ENCODE peak calls at places on chromosomes 11 and 22, in eight cellular contexts. Z, L, O, C, U, F, B and W are unnamed samples.

GRCh38 chr22:33922268-33922667 is 2.0 kb upstream of the LARGE1 start:
- DNase-seq in Z (peak; percentile 72), U (no peak), B (no peak), C (peak; percentile 63), F (peak; percentile 21), O (peak; percentile 34), L (peak; percentile 21), W (peak; percentile 30)

GRCh38 chr22:48396785-48397530 is 1430.7 kb downstream of the BRD1 start:
- DNase-seq in L (no peak), F (no peak), Z (no peak), O (no peak), C (no peak), B (no peak), U (no peak), W (no peak)

GRCh38 chr11:47617417-47617809 is 23.2 kb upstream of the C1QTNF4 start:
- DNase-seq in B (no peak), Z (no peak), L (no peak), O (peak; percentile 85), C (peak; percentile 79), F (peak; percentile 39), U (no peak), W (no peak)

GRCh38 chr22:48332438-48333322 is 1495.0 kb downstream of the BRD1 start:
- DNase-seq in Z (no peak), B (no peak), F (no peak), U (no peak), L (no peak), O (no peak), C (no peak), W (peak; percentile 44)

GRCh38 chr11:75337195-75337654 is 14.2 kb downstream of the ARRB1 start:
- DNase-seq in F (peak; percentile 33), L (no peak), B (peak; percentile 71), Z (no peak), O (peak; percentile 60), U (no peak), C (peak; percentile 90), W (no peak)

GRCh38 chr11:130190371-130190881 is 30.8 kb downstream of the ST14 start:
- DNase-seq in B (no peak), O (no peak), L (no peak), Z (no peak), F (no peak), C (no peak), U (no peak), W (no peak)

GRCh38 chr11:1733009-1733715 is 17.2 kb downstream of the IFITM10 start:
- DNase-seq in C (no peak), L (no peak), Z (no peak), F (no peak), U (no peak), B (no peak), O (no peak), W (no peak)

GRCh38 chr11:64954201-64954600 is 17.7 kb downstream of the MAJIN start:
- DNase-seq in B (no peak), F (no peak), L (no peak), Z (no peak), U (no peak), O (no peak), C (no peak), W (no peak)

GRCh38 chr11:429391-429790 is 12.4 kb downstream of the ANO9 start:
- DNase-seq in L (no peak), U (no peak), F (no peak), B (no peak), C (no peak), O (no peak), Z (no peak), W (peak; percentile 67)

GRCh38 chr11:76801736-76802135 is 18.6 kb downstream of the TSKU start:
- DNase-seq in B (no peak), Z (no peak), U (no peak), C (peak; percentile 85), F (no peak), L (no peak), O (peak; percentile 59), W (no peak)

GRCh38 chr11:57792870-57793269 is 31.3 kb downstream of the CTNND1 start:
- DNase-seq in F (no peak), C (peak; percentile 33), U (no peak), Z (no peak), L (no peak), B (no peak), O (no peak), W (no peak)

GRCh38 chr11:43786016-43786415 is 94.6 kb upstream of the ALKBH3 start:
- DNase-seq in U (no peak), O (no peak), L (no peak), F (no peak), B (no peak), Z (no peak), C (no peak), W (no peak)

GRCh38 chr11:72239849-72240460 is 4.0 kb downstream of the PHOX2A start:
- DNase-seq in F (no peak), Z (peak; percentile 43), U (no peak), B (no peak), C (no peak), O (no peak), L (peak; percentile 26), W (peak; percentile 58)

GRCh38 chr22:28882545-28882877 is 861 bp upstream of the ZNRF3 start:
- DNase-seq in L (peak; percentile 38), B (no peak), Z (no peak), O (no peak), C (peak; percentile 44), F (no peak), U (no peak), W (no peak)

GRCh38 chr22:49827307-49827852 is 293 bp downstream of the BRD1 start:
- DNase-seq in C (peak; percentile 29), F (no peak), L (no peak), B (no peak), U (no peak), Z (no peak), O (no peak), W (no peak)

GRCh38 chr11:97111559-97111958 is 721.7 kb downstream of the JRKL start:
- DNase-seq in F (no peak), C (no peak), Z (no peak), U (no peak), B (no peak), L (no peak), O (no peak), W (no peak)

GRCh38 chr11:97107604-97108003 is 717.8 kb downstream of the JRKL start:
- DNase-seq in O (no peak), C (no peak), B (no peak), U (no peak), Z (no peak), L (no peak), F (no peak), W (no peak)

GRCh38 chr11:97110376-97110775 is 720.6 kb downstream of the JRKL start:
- DNase-seq in Z (no peak), F (no peak), C (no peak), O (no peak), U (no peak), B (no peak), L (no peak), W (no peak)

DNA sequence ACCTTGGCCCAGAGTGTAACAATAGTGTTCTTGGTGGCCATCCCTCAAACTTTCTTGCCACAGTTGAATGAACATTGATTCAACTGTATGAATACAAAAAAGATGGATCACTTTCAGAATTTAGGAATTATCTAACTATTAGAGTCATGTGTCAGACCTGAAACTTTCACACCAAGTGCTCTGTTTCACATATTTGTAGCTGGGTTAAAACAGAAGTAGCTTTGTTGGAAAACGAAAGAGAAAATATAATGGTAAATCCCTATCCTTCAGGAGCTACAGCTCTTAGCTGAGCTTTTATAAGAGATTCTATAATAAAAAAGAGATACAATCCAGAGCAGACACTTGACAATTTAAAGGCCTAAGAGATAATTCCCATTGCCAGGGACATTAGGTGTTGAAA is 719.3 kb downstream of the JRKL start:
- DNase-seq in B (no peak), U (no peak), Z (no peak), O (no peak), F (no peak), L (no peak), C (no peak), W (no peak)
- H3K27ac ChIP-seq in B (no peak overlapping the region), U (no peak overlapping the region), Z (no peak overlapping the region), O (no peak overlapping the region), F (no peak overlapping the region), L (no peak overlapping the region), C (no peak overlapping the region), W (no peak overlapping the region)

GRCh38 chr11:110100476-110101240 is 7.5 kb downstream of the ZC3H12C start:
- DNase-seq in C (no peak), U (no peak), B (no peak), Z (no peak), O (no peak), L (no peak), F (no peak), W (no peak)
- H3K27ac ChIP-seq in C (no peak overlapping the region), U (no peak overlapping the region), B (no peak overlapping the region), Z (no peak overlapping the region), O (no peak overlapping the region), L (no peak overlapping the region), F (no peak overlapping the region), W (no peak overlapping the region)

DNA sequence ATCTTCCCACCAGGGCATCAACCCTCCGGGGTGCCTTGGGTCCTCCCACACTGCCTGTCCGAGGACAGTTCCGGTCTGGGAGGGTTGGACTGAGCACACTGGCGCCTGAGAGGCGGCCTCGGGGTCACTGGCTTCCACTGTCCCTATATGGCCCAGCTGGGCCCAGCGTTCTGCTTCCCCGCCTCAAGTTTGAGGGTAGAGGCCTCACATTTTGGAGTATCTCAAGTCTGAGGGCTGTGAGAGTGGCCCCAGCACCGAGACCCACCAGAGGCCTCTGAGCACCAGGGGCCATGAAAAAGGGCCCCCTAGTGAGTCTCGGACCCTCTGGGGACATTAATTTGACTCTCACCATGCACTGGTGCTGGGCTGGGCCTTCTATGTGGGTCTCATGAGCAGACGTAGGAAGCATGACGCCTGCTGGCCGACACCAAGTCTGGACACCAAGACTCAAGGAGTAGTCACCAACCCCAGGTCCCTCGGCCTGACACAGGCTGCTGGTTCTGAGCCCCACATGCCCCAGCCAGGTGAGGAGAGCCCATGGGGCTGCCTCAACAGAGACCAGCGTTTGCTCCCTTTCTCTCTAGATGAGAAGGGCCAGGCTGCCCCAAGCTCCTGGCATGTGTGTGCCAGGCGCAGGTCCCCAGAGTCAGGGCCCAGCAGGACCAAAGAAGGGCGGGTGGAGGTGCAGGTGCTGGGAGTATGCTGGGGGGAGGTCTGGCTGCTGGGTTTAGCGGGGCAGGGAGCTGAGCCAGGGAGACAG is 27.5 kb downstream of the ARVCF start:
- DNase-seq in F (no peak), Z (no peak), L (peak; percentile 39), O (no peak), U (no peak), C (no peak), B (no peak), W (no peak)
- H3K27ac ChIP-seq in F (no peak overlapping the region), Z (no peak overlapping the region), L (no peak overlapping the region), O (no peak overlapping the region), U (peak overlapping the region; percentile 93), C (no peak overlapping the region), B (no peak overlapping the region), W (no peak overlapping the region)

DNA sequence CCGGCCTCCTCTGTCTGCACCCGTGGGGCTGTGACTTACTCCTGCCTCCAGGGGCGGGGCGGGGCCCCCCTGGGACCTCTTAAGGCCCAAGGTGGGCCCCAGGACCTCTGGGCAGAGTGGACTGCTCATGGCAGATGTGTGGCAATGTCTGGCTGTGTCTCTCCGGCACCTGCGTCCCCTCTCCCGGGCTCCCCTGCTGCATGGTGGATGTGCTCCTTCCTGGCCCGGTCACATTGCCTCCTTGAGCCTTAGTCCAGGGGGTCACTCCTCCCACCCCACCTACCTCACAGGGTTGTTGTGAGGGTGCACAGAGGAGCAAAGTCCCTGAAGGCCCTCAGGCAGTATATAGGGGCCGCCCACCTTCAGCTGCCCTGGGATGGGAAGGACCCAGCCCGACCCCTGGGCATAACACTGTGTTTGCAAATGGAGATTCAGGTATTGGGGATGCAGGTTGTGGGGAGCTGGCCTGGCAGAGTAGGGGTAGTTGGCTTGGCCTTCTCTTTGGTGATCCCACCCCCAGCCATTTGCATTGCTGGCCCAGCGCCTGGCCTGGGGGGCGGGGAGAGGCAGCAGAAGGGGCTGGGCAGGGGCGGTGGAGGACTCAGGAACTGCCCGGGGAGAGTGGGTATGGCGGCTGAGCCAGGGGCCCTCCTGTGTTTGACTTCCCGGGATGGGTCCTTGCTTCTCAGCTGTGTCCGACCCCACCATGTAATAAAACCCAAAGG is 11.3 kb downstream of the KCTD17 start:
- DNase-seq in F (no peak), U (no peak), L (no peak), Z (no peak), C (no peak), B (no peak), O (no peak), W (no peak)
- H3K27ac ChIP-seq in F (no peak overlapping the region), U (no peak overlapping the region), L (no peak overlapping the region), Z (no peak overlapping the region), C (no peak overlapping the region), B (no peak overlapping the region), O (no peak overlapping the region), W (no peak overlapping the region)